ENCODE peak calls at places on chromosome 20, in six cellular contexts. M is prostate gland, A is OCI-LY7, N is fibroblast of lung, J is GM13976, Q is lower leg skin. Y is an unnamed sample.

GRCh38 chr20:57548177-57549058 is 12.5 kb upstream of the PCK1 start:
- DNase-seq in M (no peak), A (no peak), N (no peak), J (no peak), Q (no peak), Y (no peak)

GRCh38 chr20:62366370-62367135 is 559 bp downstream of the LAMA5 start:
- DNase-seq in M (peak; percentile 73), A (peak; percentile 45), N (no peak), J (no peak), Q (no peak), Y (no peak)

GRCh38 chr20:63189322-63189642 is 26.6 kb downstream of the YTHDF1 start:
- DNase-seq in M (no peak), A (no peak), N (no peak), J (no peak), Q (no peak), Y (no peak)

GRCh38 chr20:57395111-57395959 is 4.1 kb downstream of the RBM38 start:
- DNase-seq in M (peak; percentile 53), A (no peak), N (peak; percentile 50), J (no peak), Q (no peak), Y (no peak)

GRCh38 chr20:49303211-49303610 is 25.4 kb upstream of the ZNFX1 start:
- DNase-seq in M (no peak), A (no peak), N (no peak), J (no peak), Q (no peak), Y (no peak)

GRCh38 chr20:40322941-40323340 is 366.1 kb downstream of the MAFB start:
- DNase-seq in M (no peak), A (no peak), N (no peak), J (no peak), Q (no peak), Y (no peak)

GRCh38 chr20:59831024-59831900 is 102.2 kb downstream of the SYCP2 start:
- DNase-seq in M (no peak), A (no peak), N (no peak), J (peak; percentile 60), Q (no peak), Y (no peak)

GRCh38 chr20:44154521-44155001 is 32.4 kb downstream of the JPH2 start:
- DNase-seq in M (no peak), A (no peak), N (no peak), J (no peak), Q (no peak), Y (no peak)

GRCh38 chr20:37220796-37221195 is 40.8 kb downstream of the GHRH start:
- DNase-seq in M (no peak), A (no peak), N (no peak), J (no peak), Q (no peak), Y (no peak)

GRCh38 chr20:10253750-10254149 is 35.1 kb downstream of the SNAP25 start:
- DNase-seq in M (no peak), A (no peak), N (no peak), J (no peak), Q (no peak), Y (no peak)

GRCh38 chr20:57514273-57514751 is 10.6 kb downstream of the CTCFL start:
- DNase-seq in M (peak; percentile 82), A (no peak), N (peak; percentile 75), J (peak; percentile 57), Q (peak; percentile 79), Y (peak; percentile 38)

GRCh38 chr20:3935295-3935955 is 46.2 kb downstream of the PANK2 start:
- DNase-seq in M (peak; percentile 63), A (no peak), N (peak; percentile 34), J (no peak), Q (no peak), Y (no peak)

GRCh38 chr20:23156170-23156841 is 70.2 kb upstream of the CD93 start:
- DNase-seq in M (no peak), A (no peak), N (peak; percentile 88), J (no peak), Q (peak; percentile 75), Y (no peak)

GRCh38 chr20:42005211-42005610 is 387.0 kb upstream of the CHD6 start:
- DNase-seq in M (no peak), A (no peak), N (no peak), J (no peak), Q (no peak), Y (no peak)

GRCh38 chr20:45070932-45071632 is 29.8 kb downstream of the KCNS1 start:
- DNase-seq in M (no peak), A (no peak), N (peak; percentile 48), J (no peak), Q (no peak), Y (no peak)

GRCh38 chr20:52429029-52429428 is 237.4 kb upstream of the ZFP64 start:
- DNase-seq in M (no peak), A (no peak), N (no peak), J (no peak), Q (no peak), Y (no peak)

GRCh38 chr20:63074631-63075030 is 67.9 kb upstream of the BHLHE23 start:
- DNase-seq in M (no peak), A (no peak), N (no peak), J (no peak), Q (no peak), Y (no peak)

GRCh38 chr20:51028616-51029263 is 5.8 kb upstream of the KCNG1 start:
- DNase-seq in M (no peak), A (no peak), N (no peak), J (no peak), Q (no peak), Y (no peak)
- TF ChIP-seq CTCF in M (no peak), A (no peak), N (no peak), J (no peak), Q (no peak), Y (no peak)

GRCh38 chr20:34877002-34877264 is 521 bp downstream of the ACSS2 start:
- DNase-seq in M (no peak), A (no peak), N (no peak), J (no peak), Q (no peak), Y (no peak)

GRCh38 chr20:34873583-34874093 is 982 bp upstream of the GGT7 start:
- DNase-seq in M (no peak), A (no peak), N (no peak), J (no peak), Q (no peak), Y (no peak)

GRCh38 chr20:34874094-34874654 is 1.5 kb upstream of the GGT7 start:
- DNase-seq in M (peak; percentile 78), A (peak; percentile 79), N (peak; percentile 91), J (peak; percentile 65), Q (peak; percentile 79), Y (peak; percentile 81)

GRCh38 chr20:34876161-34877001 is at the start of gene ACSS2:
- DNase-seq in M (peak; percentile 99), A (peak; percentile 91), N (peak; percentile 99), J (peak; percentile 93), Q (peak; percentile 99), Y (peak; percentile 94)

DNA sequence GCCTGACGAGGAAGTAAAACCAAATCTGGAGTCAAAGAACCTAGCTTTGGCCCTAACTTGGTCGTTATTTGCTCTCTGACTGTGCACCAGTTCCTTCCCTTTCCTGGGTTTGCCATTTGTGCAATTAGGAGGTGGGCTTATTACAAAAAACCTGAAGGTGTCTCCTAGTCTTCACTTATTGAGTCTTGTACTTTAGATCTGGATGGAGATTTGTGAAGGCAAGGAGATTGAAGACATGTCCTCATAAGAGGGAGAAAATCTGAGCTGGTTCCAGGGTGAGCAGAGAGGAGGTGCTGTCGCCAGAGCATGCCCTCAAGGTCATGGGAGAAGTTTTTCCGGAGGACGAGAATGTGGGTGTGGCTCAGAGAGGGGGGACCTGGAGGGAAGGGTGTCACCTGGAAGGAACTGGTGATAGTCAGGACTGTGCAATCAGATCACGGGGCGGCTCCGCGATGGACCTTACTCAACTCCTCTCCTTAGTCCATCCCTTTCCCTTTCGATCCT is 703 bp upstream of the ACSS2 start:
- DNase-seq in M (no peak), A (peak; percentile 9), N (no peak), J (no peak), Q (no peak), Y (no peak)
- TF ChIP-seq CTCF in M (no peak), A (peak; percentile 47), N (peak; percentile 20), J (no peak), Q (no peak), Y (no peak)

GRCh38 chr20:8757146-8757545 is 311.7 kb upstream of the PLCB4 start:
- DNase-seq in M (no peak), A (no peak), N (peak; percentile 69), J (no peak), Q (no peak), Y (peak; percentile 82)
- TF ChIP-seq CTCF in M (no peak), A (no peak), N (no peak), J (no peak), Q (no peak), Y (no peak)

DNA sequence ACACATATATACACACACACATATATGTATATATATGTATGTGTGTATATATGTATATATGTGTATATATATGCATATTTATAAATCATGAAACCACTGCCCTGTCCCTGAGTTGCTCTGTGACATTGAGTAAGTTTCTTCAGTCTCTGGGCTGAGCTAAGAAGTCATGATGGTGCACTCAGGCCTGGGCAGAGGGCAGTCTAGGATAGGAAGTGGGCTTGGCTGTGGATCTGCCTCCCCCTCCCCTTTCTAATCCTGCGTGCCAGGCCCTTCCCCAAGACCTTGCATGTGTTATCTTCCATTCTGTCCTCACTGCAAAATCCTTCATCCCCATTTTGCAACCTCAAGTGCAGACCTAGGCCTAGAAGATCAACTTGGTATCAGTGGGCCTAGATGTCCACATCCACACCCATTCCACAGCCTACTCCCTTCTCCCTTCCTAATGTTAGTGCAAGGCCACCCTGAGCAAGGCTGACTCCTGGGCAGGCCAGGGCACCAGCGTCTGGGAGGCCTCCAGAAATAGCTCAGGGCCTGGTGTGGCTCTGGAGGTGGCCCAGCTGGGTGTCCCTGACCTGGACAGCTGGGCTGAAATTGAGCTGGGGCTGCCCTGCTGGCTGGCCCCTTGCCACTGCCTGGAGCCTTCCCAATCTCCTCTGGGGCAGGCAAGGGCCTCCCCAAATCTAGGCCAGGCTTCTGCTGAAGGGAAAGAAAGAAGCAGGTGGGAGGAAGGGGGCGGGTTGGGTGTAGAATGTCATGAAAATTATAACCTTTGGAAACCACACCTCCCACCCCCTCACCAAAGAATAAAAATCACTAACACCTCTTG is 1.9 kb downstream of the FAM110A start:
- DNase-seq in M (no peak), A (peak; percentile 35), N (no peak), J (no peak), Q (no peak), Y (no peak)
- TF ChIP-seq CTCF in M (no peak), A (no peak), N (no peak), J (no peak), Q (no peak), Y (no peak)

GRCh38 chr20:12394786-12395185 is 477.1 kb downstream of the BTBD3 start:
- DNase-seq in M (no peak), A (no peak), N (no peak), J (no peak), Q (no peak), Y (no peak)
- TF ChIP-seq CTCF in M (no peak), A (no peak), N (no peak), J (no peak), Q (no peak), Y (no peak)

GRCh38 chr20:46649965-46650542 is 1.2 kb downstream of the SLC13A3 start:
- DNase-seq in M (no peak), A (no peak), N (no peak), J (no peak), Q (no peak), Y (no peak)

GRCh38 chr20:46647469-46647868 is 3.8 kb downstream of the SLC13A3 start:
- DNase-seq in M (no peak), A (no peak), N (no peak), J (no peak), Q (no peak), Y (no peak)

GRCh38 chr20:46649650-46649949 is 1.7 kb downstream of the SLC13A3 start:
- DNase-seq in M (no peak), A (no peak), N (no peak), J (no peak), Q (no peak), Y (no peak)

GRCh38 chr20:46650575-46651090 is 626 bp downstream of the SLC13A3 start:
- DNase-seq in M (no peak), A (no peak), N (no peak), J (no peak), Q (no peak), Y (no peak)

GRCh38 chr20:46648903-46649649 is 2.2 kb downstream of the SLC13A3 start:
- DNase-seq in M (no peak), A (peak; percentile 10), N (no peak), J (no peak), Q (no peak), Y (no peak)
- TF ChIP-seq CTCF in M (no peak), A (no peak), N (no peak), J (no peak), Q (no peak), Y (no peak)

Y was measured in HFF-Myc.